ENCODE peak calls at places on chromosomes 6 and 20, in four cellular contexts. V is choroid plexus epithelial cell, E is brain microvascular endothelial cell, K is pancreas. D is an unnamed sample.

GRCh38 chr6:111011360-111012142 is 29.7 kb downstream of the RPF2 start:
- DNase-seq in V (peak), E (peak), K (no peak), D (peak)

GRCh38 chr6:166586424-166587156 is at the start of gene RAMACL:
- DNase-seq in K (no peak), E (no peak), V (peak), D (no peak)

GRCh38 chr6:81340946-81341345 is 411.5 kb downstream of the TENT5A start:
- DNase-seq in K (no peak), E (no peak), V (no peak), D (no peak)

GRCh38 chr6:144350176-144350575 is 65.0 kb downstream of the UTRN start:
- DNase-seq in E (no peak), V (no peak), K (no peak), D (no peak)

GRCh38 chr6:169320013-169320412 is 66.4 kb upstream of the THBS2 start:
- DNase-seq in K (no peak), E (no peak), V (no peak), D (no peak)

GRCh38 chr6:77461796-77462195 is 1.5 kb downstream of the HTR1B start:
- DNase-seq in E (no peak), V (no peak), K (no peak), D (no peak)

GRCh38 chr6:99512033-99512432 is 3.2 kb downstream of the USP45 start:
- DNase-seq in V (peak), E (no peak), K (no peak), D (no peak)

GRCh38 chr6:117463762-117464665 is 18.5 kb upstream of the DCBLD1 start:
- DNase-seq in V (peak), E (peak), K (no peak), D (no peak)

GRCh38 chr6:29905286-29905685 is 37.0 kb upstream of the HLA-A start:
- DNase-seq in K (no peak), V (no peak), E (no peak), D (no peak)

GRCh38 chr6:61887425-61887824 is 398.6 kb downstream of the KHDRBS2 start:
- DNase-seq in V (peak), K (no peak), E (no peak), D (no peak)

GRCh38 chr6:100924574-100924973 is 43.4 kb upstream of the ASCC3 start:
- DNase-seq in E (no peak), K (no peak), V (no peak), D (no peak)

GRCh38 chr6:45477785-45478184 is 100.1 kb upstream of the SUPT3H start:
- DNase-seq in V (no peak), E (no peak), K (no peak), D (no peak)

GRCh38 chr20:63234693-63235398 is 859 bp upstream of the BIRC7 start:
- DNase-seq in E (no peak), V (no peak), K (peak), D (no peak)

GRCh38 chr20:58137236-58137635 is 91.2 kb downstream of the ANKRD60 start:
- DNase-seq in E (no peak), V (no peak), K (no peak), D (no peak)

GRCh38 chr20:60589624-60590023 is 631.4 kb downstream of the CDH26 start:
- DNase-seq in K (no peak), E (no peak), V (no peak), D (peak)

DNA sequence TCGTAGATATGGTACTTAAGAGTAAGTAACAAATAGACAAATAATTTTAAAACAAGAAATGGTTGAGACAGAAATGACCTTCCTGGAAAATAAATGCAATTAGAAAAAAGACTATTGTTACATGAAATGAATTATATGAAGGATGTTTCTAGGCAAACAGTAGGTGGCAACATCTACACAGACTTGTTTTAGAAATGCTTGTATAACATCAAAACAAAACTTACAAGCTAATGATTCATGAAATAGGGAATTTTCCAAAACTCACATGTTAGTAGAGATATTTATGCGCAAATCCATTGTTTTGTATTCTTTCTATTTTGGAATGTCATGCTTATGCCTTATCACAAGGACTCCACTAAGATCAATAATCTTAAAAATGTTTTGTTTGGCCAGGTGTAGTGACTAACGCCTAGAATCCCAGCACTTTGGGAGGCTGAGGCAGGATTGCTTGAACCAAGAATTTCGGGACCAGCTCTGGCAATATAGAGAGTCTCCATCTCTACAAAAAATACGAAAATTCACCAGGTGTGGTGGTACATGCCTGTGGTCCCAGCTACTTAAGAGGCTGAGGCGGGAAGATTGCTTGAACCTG is 32.3 kb upstream of the LGSN start:
- DNase-seq in E (no peak), V (peak), K (no peak), D (peak)
- TF ChIP-seq CTCF in E (peak), V (peak), K (no peak), D (peak)

GRCh38 chr6:21885532-21886089 is 292.1 kb downstream of the SOX4 start:
- DNase-seq in K (no peak), V (peak), E (peak), D (no peak)

GRCh38 chr6:21883929-21884328 is 290.4 kb downstream of the SOX4 start:
- DNase-seq in K (no peak), E (no peak), V (no peak), D (peak)

GRCh38 chr6:21887301-21888185 is 294.0 kb downstream of the SOX4 start:
- DNase-seq in V (peak), K (no peak), E (peak), D (peak)

GRCh38 chr6:21885101-21885500 is 291.6 kb downstream of the SOX4 start:
- DNase-seq in V (peak), E (no peak), K (no peak), D (no peak)

GRCh38 chr6:21886601-21887091 is 293.1 kb downstream of the SOX4 start:
- DNase-seq in V (peak), K (no peak), E (peak), D (no peak)
- TF ChIP-seq CTCF in V (no peak), K (no peak), E (no peak), D (no peak)

DNA sequence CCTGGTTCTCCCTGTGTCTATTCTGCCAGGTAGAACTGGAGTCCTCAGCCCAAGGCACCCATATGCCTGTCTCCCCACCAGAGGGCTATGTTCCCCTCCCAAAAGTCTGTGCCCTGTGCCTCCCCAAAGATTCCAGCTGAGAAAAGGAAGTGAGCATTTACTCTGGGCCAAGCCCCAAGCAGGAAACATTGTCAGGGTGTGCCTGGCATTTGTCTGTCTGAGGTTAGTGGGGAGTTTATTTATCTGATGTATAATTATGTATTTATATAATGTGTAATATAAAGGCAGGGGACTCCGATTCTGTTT is 5.6 kb downstream of the GDF5 start:
- DNase-seq in E (no peak), V (no peak), K (no peak), D (no peak)
- TF ChIP-seq CTCF in E (peak), V (peak), K (no peak), D (no peak)

DNA sequence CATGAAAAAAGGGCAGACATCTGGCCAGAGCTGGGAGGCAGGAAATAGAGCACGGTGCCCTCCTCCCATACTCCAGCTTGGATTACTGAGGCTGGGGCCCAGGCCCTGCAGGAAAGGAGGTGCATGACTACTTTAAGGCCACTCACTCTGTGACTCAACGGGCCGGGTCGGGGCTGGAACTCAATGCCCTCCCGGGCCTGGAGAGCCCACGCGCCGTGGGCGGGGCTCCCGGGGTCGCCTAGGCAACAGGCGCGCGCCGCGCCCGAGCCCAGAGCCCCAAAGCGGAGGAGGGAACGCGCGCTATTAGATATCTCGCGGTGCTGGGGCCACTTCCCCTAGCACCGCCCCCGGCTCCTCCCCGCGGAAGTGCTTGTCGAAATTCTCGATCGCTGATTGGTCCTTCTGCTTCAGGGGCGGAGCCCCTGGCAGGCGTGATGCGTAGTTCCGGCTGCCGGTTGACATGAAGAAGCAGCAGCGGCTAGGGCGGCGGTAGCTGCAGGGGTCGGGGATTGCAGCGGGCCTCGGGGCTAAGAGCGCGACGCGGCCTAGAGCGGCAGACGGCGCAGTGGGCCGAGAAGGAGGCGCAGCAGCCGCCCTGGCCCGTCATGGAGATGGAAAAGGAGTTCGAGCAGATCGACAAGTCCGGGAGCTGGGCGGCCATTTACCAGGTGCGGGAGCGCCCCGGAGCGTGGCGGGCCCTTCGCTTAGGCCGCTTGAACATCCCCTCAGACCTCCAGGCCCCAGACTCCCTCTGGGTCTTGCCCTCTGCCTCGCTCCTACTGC is at the start of gene PTPN1:
- DNase-seq in V (peak), K (peak), E (peak), D (peak)
- TF ChIP-seq CTCF in V (peak), K (no peak), E (peak), D (no peak)

DNA sequence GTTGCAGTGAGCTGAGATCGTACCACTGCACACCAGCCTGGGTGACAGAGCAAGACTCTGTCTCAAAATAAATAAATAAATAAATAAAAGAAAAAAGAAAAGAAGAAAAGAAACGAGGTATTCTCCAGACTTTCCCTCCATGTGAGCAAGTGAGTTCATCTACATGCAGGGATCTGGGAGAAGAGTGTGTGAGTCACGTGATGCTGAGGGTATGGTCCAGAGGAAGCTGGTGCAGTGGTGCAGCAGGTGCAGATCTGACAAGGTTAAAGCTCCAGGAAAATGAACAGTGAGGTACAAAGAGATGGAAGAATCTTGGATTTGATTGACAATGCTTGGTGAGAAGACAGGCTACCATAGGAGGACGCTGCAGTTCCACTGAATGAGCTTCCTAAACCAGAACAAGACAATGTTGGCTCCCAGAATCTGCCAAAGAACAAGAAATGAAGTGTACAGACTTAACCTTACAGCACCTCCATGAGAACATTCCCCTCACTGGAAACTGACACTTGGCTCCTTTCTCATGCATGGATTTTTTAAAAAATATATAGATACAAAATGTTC is 79.5 kb upstream of the BTBD3 start:
- DNase-seq in E (no peak), K (no peak), V (no peak), D (no peak)
- TF ChIP-seq CTCF in E (no peak), K (no peak), V (no peak), D (no peak)

GRCh38 chr6:64715624-64716023 is 991.4 kb downstream of the EYS start:
- DNase-seq in K (no peak), E (no peak), V (no peak), D (no peak)
- TF ChIP-seq CTCF in K (no peak), E (no peak), V (no peak), D (no peak)

DNA sequence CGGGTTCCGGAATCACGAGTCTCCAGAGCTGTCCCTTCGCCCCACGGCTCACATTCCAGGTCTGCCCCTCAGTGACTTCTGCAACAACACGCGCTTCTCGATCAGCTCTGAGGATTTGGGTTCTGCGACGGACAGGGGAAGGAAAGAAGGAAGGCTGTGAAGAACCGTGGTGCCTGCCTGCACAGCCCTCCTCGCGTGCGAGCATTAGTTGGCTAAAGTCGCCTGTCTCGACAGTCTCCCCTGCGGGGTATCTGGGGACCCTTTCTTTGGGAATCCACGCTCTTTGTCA is 23.1 kb downstream of the VPS52 start:
- DNase-seq in E (no peak), K (no peak), V (peak), D (no peak)
- TF ChIP-seq CTCF in E (no peak), K (no peak), V (no peak), D (no peak)

DNA sequence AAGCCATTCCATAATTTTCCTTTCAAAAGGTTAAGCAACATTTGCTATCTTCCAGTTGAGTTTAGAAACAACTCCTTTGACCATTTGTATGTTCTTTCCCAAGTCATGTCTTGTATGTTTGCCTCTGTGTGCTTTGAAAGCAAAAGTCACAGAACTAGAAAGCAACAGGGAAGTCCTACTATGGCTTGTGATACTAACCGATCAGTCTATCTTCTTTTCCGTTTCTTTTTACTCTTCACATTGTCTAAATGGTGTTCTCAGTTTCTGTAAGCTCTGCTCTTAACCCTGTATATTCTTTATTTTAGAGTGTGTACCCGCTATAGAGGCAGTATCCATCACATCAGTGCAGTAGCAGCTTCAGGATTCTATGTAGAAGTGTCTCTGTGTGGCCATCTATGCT is 32.9 kb downstream of the TMEM244 start:
- DNase-seq in V (no peak), K (no peak), E (no peak), D (no peak)
- TF ChIP-seq CTCF in V (no peak), K (no peak), E (no peak), D (no peak)

D was measured in LNCaP clone FGC.